ENCODE peak calls at places on chromosome 1, in six cellular contexts. One of them, this sample, is unnamed.

GRCh38 chr1:117574206-117574835 is 31.5 kb upstream of the TENT5C start:
- DNase-seq in CD8-positive, alpha-beta T cell: no peak
- DNase-seq in IMR-90: no peak
- DNase-seq in naive thymus-derived CD4-positive, alpha-beta T cell: no peak
- DNase-seq in mammary epithelial cell: no peak
- DNase-seq in kidney: no peak
- DNase-seq in this sample: no peak

GRCh38 chr1:23210351-23210785 is 6.9 kb downstream of the HTR1D start:
- DNase-seq in kidney: no peak
- DNase-seq in IMR-90: no peak
- DNase-seq in mammary epithelial cell: peak
- DNase-seq in CD8-positive, alpha-beta T cell: no peak
- DNase-seq in naive thymus-derived CD4-positive, alpha-beta T cell: no peak
- DNase-seq in this sample: no peak

GRCh38 chr1:154663656-154664055 is 55.7 kb upstream of the ADAR start:
- DNase-seq in kidney: no peak
- DNase-seq in IMR-90: no peak
- DNase-seq in naive thymus-derived CD4-positive, alpha-beta T cell: no peak
- DNase-seq in CD8-positive, alpha-beta T cell: no peak
- DNase-seq in mammary epithelial cell: no peak
- DNase-seq in this sample: no peak

GRCh38 chr1:178529364-178530036 is 16.6 kb downstream of the TEX35 start:
- DNase-seq in kidney: no peak
- DNase-seq in mammary epithelial cell: peak
- DNase-seq in naive thymus-derived CD4-positive, alpha-beta T cell: no peak
- DNase-seq in IMR-90: no peak
- DNase-seq in CD8-positive, alpha-beta T cell: no peak
- DNase-seq in this sample: no peak

GRCh38 chr1:245353915-245354775 is 199.4 kb downstream of the KIF26B start:
- DNase-seq in naive thymus-derived CD4-positive, alpha-beta T cell: no peak
- DNase-seq in kidney: no peak
- DNase-seq in CD8-positive, alpha-beta T cell: no peak
- DNase-seq in IMR-90: no peak
- DNase-seq in mammary epithelial cell: no peak
- DNase-seq in this sample: no peak

GRCh38 chr1:174242856-174243255 is 83.5 kb downstream of the RABGAP1L start:
- DNase-seq in CD8-positive, alpha-beta T cell: no peak
- DNase-seq in kidney: no peak
- DNase-seq in mammary epithelial cell: no peak
- DNase-seq in IMR-90: no peak
- DNase-seq in naive thymus-derived CD4-positive, alpha-beta T cell: no peak
- DNase-seq in this sample: no peak

GRCh38 chr1:164772635-164773034 is 213.7 kb downstream of the PBX1 start:
- DNase-seq in kidney: no peak
- DNase-seq in mammary epithelial cell: peak
- DNase-seq in CD8-positive, alpha-beta T cell: no peak
- DNase-seq in naive thymus-derived CD4-positive, alpha-beta T cell: no peak
- DNase-seq in IMR-90: peak
- DNase-seq in this sample: peak

GRCh38 chr1:157357111-157357510 is 195.2 kb downstream of the FCRL5 start:
- DNase-seq in CD8-positive, alpha-beta T cell: no peak
- DNase-seq in mammary epithelial cell: no peak
- DNase-seq in naive thymus-derived CD4-positive, alpha-beta T cell: no peak
- DNase-seq in kidney: no peak
- DNase-seq in IMR-90: no peak
- DNase-seq in this sample: no peak

GRCh38 chr1:229431270-229432115 is 2.4 kb downstream of the ACTA1 start:
- DNase-seq in naive thymus-derived CD4-positive, alpha-beta T cell: no peak
- DNase-seq in mammary epithelial cell: no peak
- DNase-seq in CD8-positive, alpha-beta T cell: no peak
- DNase-seq in kidney: peak
- DNase-seq in IMR-90: no peak
- DNase-seq in this sample: no peak

GRCh38 chr1:116259665-116260064 is 113.4 kb upstream of the ATP1A1 start:
- DNase-seq in naive thymus-derived CD4-positive, alpha-beta T cell: no peak
- DNase-seq in mammary epithelial cell: no peak
- DNase-seq in IMR-90: no peak
- DNase-seq in CD8-positive, alpha-beta T cell: no peak
- DNase-seq in kidney: no peak
- DNase-seq in this sample: no peak

GRCh38 chr1:32349211-32349708 is 13.0 kb downstream of the FAM229A start:
- DNase-seq in IMR-90: peak
- DNase-seq in CD8-positive, alpha-beta T cell: no peak
- DNase-seq in kidney: peak
- DNase-seq in mammary epithelial cell: no peak
- DNase-seq in naive thymus-derived CD4-positive, alpha-beta T cell: no peak
- DNase-seq in this sample: no peak

GRCh38 chr1:183652547-183653467 is at the start of gene APOBEC4:
- DNase-seq in IMR-90: no peak
- DNase-seq in CD8-positive, alpha-beta T cell: no peak
- DNase-seq in mammary epithelial cell: no peak
- DNase-seq in kidney: no peak
- DNase-seq in naive thymus-derived CD4-positive, alpha-beta T cell: no peak
- DNase-seq in this sample: no peak

DNA sequence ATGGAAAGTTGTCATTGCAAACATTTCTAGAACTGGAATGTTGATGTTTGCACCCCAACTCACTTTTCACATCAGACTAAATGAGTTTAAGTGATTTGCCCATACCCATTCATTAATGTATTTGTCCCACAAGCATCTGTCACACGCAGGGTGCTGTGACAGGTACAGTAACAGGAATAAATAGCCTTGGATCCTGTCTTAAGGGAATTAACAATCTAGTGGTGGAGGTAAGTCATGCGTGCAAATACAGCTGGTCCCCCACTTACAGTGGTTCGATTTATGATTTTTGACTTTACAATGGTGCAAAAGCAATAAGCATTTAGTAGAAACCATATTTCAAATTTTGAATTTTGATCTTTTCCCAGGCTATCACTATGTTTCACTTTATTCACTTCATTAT is 17.5 kb upstream of the PRDM2 start:
- DNase-seq in IMR-90: no peak
- DNase-seq in kidney: no peak
- DNase-seq in mammary epithelial cell: no peak
- DNase-seq in naive thymus-derived CD4-positive, alpha-beta T cell: no peak
- DNase-seq in CD8-positive, alpha-beta T cell: no peak
- DNase-seq in this sample: no peak
- H3K27ac ChIP-seq in IMR-90: no peak
- H3K27ac ChIP-seq in kidney: no peak
- H3K27ac ChIP-seq in mammary epithelial cell: no peak
- H3K27ac ChIP-seq in naive thymus-derived CD4-positive, alpha-beta T cell: no peak
- H3K27ac ChIP-seq in CD8-positive, alpha-beta T cell: no peak
- H3K27ac ChIP-seq in this sample: no peak

DNA sequence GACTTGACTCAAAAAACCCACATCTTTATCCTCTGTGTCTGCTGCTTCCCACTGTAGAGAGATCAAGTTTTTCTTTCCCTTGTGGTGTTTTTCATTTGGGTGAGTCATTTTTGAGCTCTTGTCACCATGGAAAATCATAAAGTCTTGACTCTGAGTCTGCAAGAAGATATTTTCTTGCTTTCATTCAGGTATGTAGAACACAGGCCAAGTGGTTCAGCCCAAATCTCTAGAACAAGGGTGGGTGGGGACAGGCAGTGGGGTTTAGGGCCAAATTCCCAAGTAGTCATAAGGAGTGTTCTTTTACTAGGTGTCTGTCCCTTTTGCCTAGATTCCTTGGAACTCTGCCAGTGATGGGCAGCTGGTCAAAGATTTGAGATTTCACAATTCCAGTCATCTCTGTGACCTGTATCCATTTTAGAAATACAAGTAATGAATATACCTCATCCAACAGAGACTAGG is 21.5 kb upstream of the ARHGAP29 start:
- DNase-seq in mammary epithelial cell: peak
- DNase-seq in CD8-positive, alpha-beta T cell: no peak
- DNase-seq in IMR-90: peak
- DNase-seq in naive thymus-derived CD4-positive, alpha-beta T cell: no peak
- DNase-seq in kidney: no peak
- DNase-seq in this sample: peak
- H3K27ac ChIP-seq in mammary epithelial cell: peak
- H3K27ac ChIP-seq in CD8-positive, alpha-beta T cell: no peak
- H3K27ac ChIP-seq in IMR-90: peak
- H3K27ac ChIP-seq in naive thymus-derived CD4-positive, alpha-beta T cell: no peak
- H3K27ac ChIP-seq in kidney: no peak
- H3K27ac ChIP-seq in this sample: peak

GRCh38 chr1:14173598-14173997 is 424.9 kb upstream of the KAZN start:
- DNase-seq in CD8-positive, alpha-beta T cell: no peak
- DNase-seq in kidney: no peak
- DNase-seq in mammary epithelial cell: no peak
- DNase-seq in naive thymus-derived CD4-positive, alpha-beta T cell: no peak
- DNase-seq in IMR-90: no peak
- DNase-seq in this sample: no peak

GRCh38 chr1:14165289-14165867 is 433.1 kb upstream of the KAZN start:
- DNase-seq in CD8-positive, alpha-beta T cell: no peak
- DNase-seq in naive thymus-derived CD4-positive, alpha-beta T cell: no peak
- DNase-seq in kidney: peak
- DNase-seq in IMR-90: no peak
- DNase-seq in mammary epithelial cell: no peak
- DNase-seq in this sample: no peak

GRCh38 chr1:14167889-14168288 is 430.6 kb upstream of the KAZN start:
- DNase-seq in naive thymus-derived CD4-positive, alpha-beta T cell: no peak
- DNase-seq in IMR-90: no peak
- DNase-seq in kidney: no peak
- DNase-seq in CD8-positive, alpha-beta T cell: no peak
- DNase-seq in mammary epithelial cell: no peak
- DNase-seq in this sample: no peak

GRCh38 chr1:14168663-14169062 is 429.8 kb upstream of the KAZN start:
- DNase-seq in kidney: no peak
- DNase-seq in mammary epithelial cell: no peak
- DNase-seq in IMR-90: no peak
- DNase-seq in naive thymus-derived CD4-positive, alpha-beta T cell: no peak
- DNase-seq in CD8-positive, alpha-beta T cell: no peak
- DNase-seq in this sample: no peak
- H3K27ac ChIP-seq in kidney: no peak
- H3K27ac ChIP-seq in mammary epithelial cell: no peak
- H3K27ac ChIP-seq in IMR-90: no peak
- H3K27ac ChIP-seq in naive thymus-derived CD4-positive, alpha-beta T cell: no peak
- H3K27ac ChIP-seq in CD8-positive, alpha-beta T cell: no peak
- H3K27ac ChIP-seq in this sample: no peak

GRCh38 chr1:151132676-151133338 is 13.6 kb downstream of the SEMA6C start:
- DNase-seq in mammary epithelial cell: no peak
- DNase-seq in kidney: peak
- DNase-seq in CD8-positive, alpha-beta T cell: no peak
- DNase-seq in IMR-90: no peak
- DNase-seq in naive thymus-derived CD4-positive, alpha-beta T cell: no peak
- DNase-seq in this sample: no peak

GRCh38 chr1:151133339-151133761 is 13.1 kb downstream of the SEMA6C start:
- DNase-seq in kidney: no peak
- DNase-seq in CD8-positive, alpha-beta T cell: no peak
- DNase-seq in naive thymus-derived CD4-positive, alpha-beta T cell: no peak
- DNase-seq in mammary epithelial cell: no peak
- DNase-seq in IMR-90: peak
- DNase-seq in this sample: no peak

GRCh38 chr1:151130837-151131586 is 15.4 kb downstream of the SEMA6C start:
- DNase-seq in naive thymus-derived CD4-positive, alpha-beta T cell: peak
- DNase-seq in mammary epithelial cell: peak
- DNase-seq in IMR-90: peak
- DNase-seq in CD8-positive, alpha-beta T cell: peak
- DNase-seq in kidney: peak
- DNase-seq in this sample: peak

GRCh38 chr1:151134396-151134795 is 12.0 kb downstream of the SEMA6C start:
- DNase-seq in mammary epithelial cell: no peak
- DNase-seq in kidney: peak
- DNase-seq in CD8-positive, alpha-beta T cell: no peak
- DNase-seq in naive thymus-derived CD4-positive, alpha-beta T cell: no peak
- DNase-seq in IMR-90: no peak
- DNase-seq in this sample: no peak

DNA sequence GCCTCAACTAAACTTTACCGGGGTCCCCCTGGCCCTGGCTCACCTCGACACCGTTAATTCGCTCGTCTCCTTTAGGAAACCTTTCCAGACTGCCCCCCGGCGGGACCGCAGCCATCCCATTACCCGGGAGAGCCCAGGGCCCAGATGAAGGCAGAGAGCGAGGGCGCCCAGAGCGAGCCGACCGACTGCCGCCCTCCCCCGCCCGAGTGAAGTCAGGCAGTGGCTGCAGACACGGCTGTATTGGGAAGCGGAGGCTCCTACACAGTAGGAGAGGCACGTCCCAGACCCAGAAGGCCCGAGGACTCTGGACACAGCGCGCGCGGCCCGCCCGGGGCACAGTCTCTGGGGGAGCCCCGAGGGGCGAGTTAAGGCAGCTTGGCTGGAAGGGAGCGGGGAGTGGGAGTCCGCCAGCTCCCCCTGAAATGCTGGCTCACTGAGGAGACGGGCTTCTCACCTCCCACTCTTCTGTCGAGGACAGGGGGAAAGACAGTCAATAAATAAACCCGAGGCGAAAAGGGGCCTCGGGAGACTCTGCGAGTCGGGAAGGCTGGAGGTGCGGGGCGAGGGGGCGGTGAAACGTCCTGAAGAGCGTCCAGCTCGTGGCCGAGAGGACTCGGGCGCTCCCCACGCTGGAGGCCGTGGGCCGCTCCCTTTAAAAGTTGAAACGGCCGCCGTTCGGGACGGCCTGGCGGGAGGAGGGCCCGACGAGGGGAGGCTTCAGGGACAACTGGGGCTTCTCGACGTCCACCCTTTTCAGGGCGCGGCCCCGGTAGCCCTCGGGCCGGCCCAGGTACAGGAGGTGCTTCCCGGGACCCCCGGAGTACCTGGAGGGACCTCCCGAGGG is 14.4 kb downstream of the SEMA6C start:
- DNase-seq in naive thymus-derived CD4-positive, alpha-beta T cell: no peak
- DNase-seq in CD8-positive, alpha-beta T cell: no peak
- DNase-seq in IMR-90: no peak
- DNase-seq in kidney: peak
- DNase-seq in mammary epithelial cell: no peak
- DNase-seq in this sample: no peak
- H3K27ac ChIP-seq in naive thymus-derived CD4-positive, alpha-beta T cell: no peak
- H3K27ac ChIP-seq in CD8-positive, alpha-beta T cell: no peak
- H3K27ac ChIP-seq in IMR-90: no peak
- H3K27ac ChIP-seq in kidney: no peak
- H3K27ac ChIP-seq in mammary epithelial cell: no peak
- H3K27ac ChIP-seq in this sample: no peak

GRCh38 chr1:17610085-17610484 is 70.6 kb downstream of the ARHGEF10L start:
- DNase-seq in CD8-positive, alpha-beta T cell: no peak
- DNase-seq in mammary epithelial cell: no peak
- DNase-seq in naive thymus-derived CD4-positive, alpha-beta T cell: no peak
- DNase-seq in kidney: no peak
- DNase-seq in IMR-90: no peak
- DNase-seq in this sample: no peak
- H3K27ac ChIP-seq in CD8-positive, alpha-beta T cell: no peak
- H3K27ac ChIP-seq in mammary epithelial cell: no peak
- H3K27ac ChIP-seq in naive thymus-derived CD4-positive, alpha-beta T cell: no peak
- H3K27ac ChIP-seq in kidney: no peak
- H3K27ac ChIP-seq in IMR-90: no peak
- H3K27ac ChIP-seq in this sample: no peak

GRCh38 chr1:147837129-147837776 is 65.3 kb upstream of the GJA8 start:
- DNase-seq in mammary epithelial cell: no peak
- DNase-seq in naive thymus-derived CD4-positive, alpha-beta T cell: no peak
- DNase-seq in IMR-90: no peak
- DNase-seq in CD8-positive, alpha-beta T cell: no peak
- DNase-seq in kidney: no peak
- DNase-seq in this sample: no peak
- H3K27ac ChIP-seq in mammary epithelial cell: no peak
- H3K27ac ChIP-seq in naive thymus-derived CD4-positive, alpha-beta T cell: no peak
- H3K27ac ChIP-seq in IMR-90: no peak
- H3K27ac ChIP-seq in CD8-positive, alpha-beta T cell: no peak
- H3K27ac ChIP-seq in kidney: no peak
- H3K27ac ChIP-seq in this sample: no peak